ENCODE peak calls at places on chromosomes 2 and 18, in eight cellular contexts. N is ELR; U is activated CD8-positive, alpha-beta memory T cell treated with anti-CD3 and anti-CD28 coated beads for 48 hours; E is GM03348; C is esophagus squamous epithelium; T is bronchial epithelial cell; Z is Karpas-422; K is BJ. D is an unnamed sample.

GRCh38 chr2:144358979-144359541 is 160.9 kb downstream of the ZEB2 start:
- DNase-seq in E (no peak), K (no peak), Z (no peak), T (peak), C (no peak), N (peak), U (no peak), D (peak)

GRCh38 chr2:7627587-7627986 is 710.4 kb downstream of the RNF144A start:
- DNase-seq in U (no peak), N (no peak), Z (no peak), C (no peak), T (peak), K (no peak), E (peak), D (no peak)

GRCh38 chr18:74609535-74609934 is 11.9 kb downstream of the ZNF407 start:
- DNase-seq in N (peak), E (no peak), U (no peak), K (no peak), C (no peak), Z (no peak), T (peak), D (no peak)

GRCh38 chr2:207783514-207783913 is 13.8 kb upstream of the FZD5 start:
- DNase-seq in T (no peak), C (no peak), N (no peak), U (no peak), Z (no peak), K (no peak), E (no peak), D (no peak)

GRCh38 chr2:33583194-33583938 is 15.7 kb downstream of the FAM98A start:
- DNase-seq in E (peak), N (peak), T (peak), K (no peak), C (no peak), Z (peak), U (no peak), D (no peak)

GRCh38 chr18:31946305-31947046 is 3.5 kb upstream of the TRAPPC8 start:
- DNase-seq in C (no peak), E (no peak), Z (no peak), U (no peak), K (no peak), N (no peak), T (no peak), D (no peak)

GRCh38 chr2:104794416-104794815 is 59.5 kb upstream of the POU3F3 start:
- DNase-seq in N (no peak), T (no peak), U (no peak), K (no peak), C (no peak), Z (no peak), E (no peak), D (no peak)

GRCh38 chr2:239392688-239393400 is 8.0 kb downstream of the HDAC4 start:
- DNase-seq in N (no peak), U (no peak), Z (no peak), E (no peak), C (no peak), K (no peak), T (no peak), D (no peak)

GRCh38 chr2:216987176-216987809 is 127.4 kb upstream of the TNP1 start:
- DNase-seq in U (no peak), E (no peak), C (no peak), N (no peak), K (no peak), T (no peak), Z (no peak), D (no peak)

GRCh38 chr2:100984892-100985307 is 17.2 kb upstream of the RPL31 start:
- DNase-seq in Z (peak), U (peak), E (peak), K (no peak), N (peak), C (peak), T (peak), D (peak)

GRCh38 chr2:100247256-100248043 is 74.9 kb downstream of the LONRF2 start:
- DNase-seq in Z (peak), K (no peak), E (no peak), U (no peak), T (no peak), C (no peak), N (no peak), D (no peak)